ENCODE peak calls at places on chromosomes 6 and 20, in ten cellular contexts. Z is GM23338; V is gastrocnemius medialis; M is uterus; T is brain microvascular endothelial cell; K is tibial nerve; R is ascending aorta; A is naive thymus-derived CD4-positive, alpha-beta T cell; O is ovary; L is fibroblast of lung. Y is an unnamed sample.
A peak's percentile ranks its signal among the peaks of the same experiment; 100 is the strongest.

GRCh38 chr20:1652960-1653359 is 4.6 kb downstream of the SIRPG start:
- DNase-seq in Z (no peak), V (no peak), M (no peak), T (no peak), K (no peak), R (no peak), A (no peak), O (no peak), L (no peak), Y (no peak)

GRCh38 chr6:51339728-51340127 is 521.1 kb downstream of the TFAP2B start:
- DNase-seq in Z (peak; percentile 60), V (no peak), M (no peak), T (no peak), K (no peak), R (no peak), A (no peak), O (no peak), L (no peak), Y (no peak)

GRCh38 chr6:52253494-52253893 is 9.2 kb upstream of the IL17F start:
- DNase-seq in Z (no peak), V (no peak), M (no peak), T (no peak), K (no peak), R (no peak), A (no peak), O (no peak), L (no peak), Y (no peak)

GRCh38 chr6:116363759-116364158 is 7.0 kb upstream of the DSE start:
- DNase-seq in Z (no peak), V (no peak), M (no peak), T (no peak), K (no peak), R (no peak), A (no peak), O (no peak), L (peak; percentile 40), Y (no peak)

GRCh38 chr20:40990542-40991120 is 38.0 kb upstream of the TOP1 start:
- DNase-seq in Z (peak; percentile 94), V (peak; percentile 52), M (peak; percentile 81), T (peak; percentile 89), K (peak; percentile 74), R (peak; percentile 89), A (peak; percentile 49), O (peak; percentile 82), L (peak; percentile 90), Y (peak; percentile 54)

GRCh38 chr6:12265795-12266194 is 24.4 kb upstream of the EDN1 start:
- DNase-seq in Z (no peak), V (no peak), M (no peak), T (peak; percentile 75), K (no peak), R (no peak), A (no peak), O (no peak), L (no peak), Y (no peak)

GRCh38 chr6:41022294-41022693 is 16.7 kb downstream of the UNC5CL start:
- DNase-seq in Z (no peak), V (no peak), M (no peak), T (peak; percentile 5), K (no peak), R (no peak), A (no peak), O (no peak), L (peak; percentile 9), Y (no peak)

GRCh38 chr20:33788351-33789049 is 22.6 kb upstream of the CHMP4B start:
- DNase-seq in Z (no peak), V (no peak), M (no peak), T (no peak), K (no peak), R (no peak), A (no peak), O (no peak), L (no peak), Y (no peak)

GRCh38 chr20:54346269-54346668 is 129.1 kb upstream of the DOK5 start:
- DNase-seq in Z (no peak), V (no peak), M (no peak), T (no peak), K (no peak), R (no peak), A (no peak), O (no peak), L (no peak), Y (no peak)

GRCh38 chr6:31615748-31616147 is 714 bp downstream of the AIF1 start:
- DNase-seq in Z (peak; percentile 38), V (no peak), M (no peak), T (no peak), K (no peak), R (no peak), A (peak; percentile 55), O (no peak), L (no peak), Y (no peak)

GRCh38 chr6:142313284-142313683 is 11.5 kb downstream of the ADGRG6 start:
- DNase-seq in Z (no peak), V (no peak), M (no peak), T (peak; percentile 65), K (no peak), R (no peak), A (no peak), O (no peak), L (peak; percentile 78), Y (no peak)

GRCh38 chr20:43915209-43916072 is 789 bp downstream of the TOX2 start:
- DNase-seq in Z (peak; percentile 67), V (no peak), M (no peak), T (no peak), K (no peak), R (peak; percentile 66), A (peak; percentile 34), O (no peak), L (peak; percentile 29), Y (peak; percentile 21)

GRCh38 chr6:35300848-35301247 is 3.2 kb downstream of the DEF6 start:
- DNase-seq in Z (no peak), V (no peak), M (no peak), T (no peak), K (no peak), R (no peak), A (peak; percentile 64), O (no peak), L (no peak), Y (peak; percentile 58)

GRCh38 chr6:10595731-10596664 is 74.8 kb downstream of the GCNT2 start:
- DNase-seq in Z (peak; percentile 85), V (no peak), M (no peak), T (peak; percentile 11), K (no peak), R (no peak), A (no peak), O (no peak), L (no peak), Y (no peak)

GRCh38 chr6:133820208-133820607 is 68.7 kb upstream of the TCF21 start:
- DNase-seq in Z (no peak), V (no peak), M (no peak), T (no peak), K (no peak), R (no peak), A (no peak), O (no peak), L (no peak), Y (no peak)

GRCh38 chr6:2166717-2167116 is 78.7 kb downstream of the GMDS start:
- DNase-seq in Z (no peak), V (no peak), M (no peak), T (no peak), K (no peak), R (peak; percentile 65), A (no peak), O (no peak), L (no peak), Y (no peak)

GRCh38 chr6:10837692-10837996 is 695 bp downstream of the MAK start:
- DNase-seq in Z (no peak), V (no peak), M (no peak), T (peak; percentile 3), K (no peak), R (no peak), A (peak; percentile 27), O (no peak), L (no peak), Y (peak; percentile 41)

DNA sequence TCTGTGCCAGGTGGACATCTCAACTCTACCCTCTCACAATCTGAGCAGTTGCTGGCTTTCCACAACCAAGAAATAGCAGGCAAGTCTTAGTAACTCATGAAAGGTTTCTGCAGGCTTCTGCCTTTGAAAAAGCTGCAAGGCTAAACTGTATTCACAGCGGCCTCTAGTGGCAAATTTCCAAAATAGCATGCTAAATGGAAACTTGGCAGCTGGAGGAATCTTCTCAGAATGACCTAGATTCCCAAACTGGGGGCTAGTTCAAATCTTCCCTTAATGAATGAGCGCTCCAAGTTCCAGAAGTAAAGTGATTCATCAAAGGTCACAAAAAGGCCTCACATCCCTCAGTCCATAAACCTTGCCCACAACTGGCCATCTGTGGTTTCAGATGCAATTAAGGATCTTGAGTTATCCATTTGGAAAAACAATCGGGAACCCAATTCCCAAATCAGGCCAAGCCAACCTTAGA is 11.9 kb upstream of the CPNE5 start:
- DNase-seq in Z (peak; percentile 86), V (no peak), M (peak; percentile 56), T (peak; percentile 71), K (no peak), R (peak; percentile 82), A (peak; percentile 43), O (peak; percentile 76), L (peak; percentile 84), Y (peak; percentile 49)
- H3K27ac ChIP-seq in Z (peak overlapping the region; percentile 67), V (no peak overlapping the region), M (peak overlapping the region; percentile 82), T (no peak overlapping the region), K (no peak overlapping the region), R (peak overlapping the region; percentile 89), A (no peak overlapping the region), O (no peak overlapping the region), L (peak overlapping the region; percentile 26), Y (no peak overlapping the region)

DNA sequence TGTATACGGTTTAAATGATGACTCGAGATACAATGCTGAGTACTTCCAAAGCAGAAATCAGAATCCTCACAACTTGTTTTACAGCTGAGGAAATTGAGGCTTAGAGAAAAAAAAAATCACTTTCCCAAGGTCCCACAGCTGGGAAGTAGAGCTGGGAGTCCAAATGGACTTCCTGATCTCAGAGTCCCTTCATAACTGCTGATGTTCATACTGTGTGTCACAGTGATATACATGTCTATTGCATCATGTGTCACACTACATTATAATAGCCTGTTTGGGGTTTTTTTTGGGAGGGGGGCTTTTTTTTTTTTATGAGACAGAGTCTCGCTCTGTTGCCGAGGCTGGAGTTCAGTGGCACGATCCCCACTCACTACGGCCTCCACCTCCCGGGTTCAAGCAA is 8.5 kb downstream of the HM13 start:
- DNase-seq in Z (no peak), V (no peak), M (no peak), T (no peak), K (no peak), R (no peak), A (no peak), O (no peak), L (no peak), Y (no peak)
- H3K36me3 ChIP-seq in Z (peaks cover 43% of the 10 kb centered on the region), V (peaks cover 16% of the 10 kb centered on the region), M (no peaks in the 10 kb centered on the region), T (peaks cover 24% of the 10 kb centered on the region), K (peaks cover 46% of the 10 kb centered on the region), R (peaks cover 11% of the 10 kb centered on the region), A (no peaks in the 10 kb centered on the region), O (no peaks in the 10 kb centered on the region), L (peaks cover 2% of the 10 kb centered on the region), Y (peaks cover 15% of the 10 kb centered on the region)

GRCh38 chr6:109165392-109165964 is 70.2 kb downstream of the CEP57L1 start:
- DNase-seq in Z (peak; percentile 51), V (no peak), M (peak; percentile 54), T (peak; percentile 47), K (no peak), R (no peak), A (no peak), O (peak; percentile 55), L (peak; percentile 86), Y (no peak)
- H3K27ac ChIP-seq in Z (no peak overlapping the region), V (no peak overlapping the region), M (no peak overlapping the region), T (no peak overlapping the region), K (no peak overlapping the region), R (no peak overlapping the region), A (no peak overlapping the region), O (no peak overlapping the region), L (no peak overlapping the region), Y (no peak overlapping the region)

GRCh38 chr20:45946149-45946970 is 11.9 kb downstream of the PCIF1 start:
- DNase-seq in Z (no peak), V (peak; percentile 91), M (peak; percentile 71), T (peak; percentile 16), K (no peak), R (peak; percentile 78), A (no peak), O (peak; percentile 89), L (peak; percentile 28), Y (peak; percentile 21)
- H3K36me3 ChIP-seq in Z (peaks cover 19% of the 10 kb centered on the region), V (peaks cover 82% of the 10 kb centered on the region), M (no peaks in the 10 kb centered on the region), T (peaks cover 74% of the 10 kb centered on the region), K (peaks cover 100% of the 10 kb centered on the region), R (peaks cover 93% of the 10 kb centered on the region), A (peaks cover 13% of the 10 kb centered on the region), O (no peaks in the 10 kb centered on the region), L (peaks cover 63% of the 10 kb centered on the region), Y (peaks cover 71% of the 10 kb centered on the region)

Y was measured in CD4-positive, alpha-beta memory T cell.